ENCODE peak calls at places on chromosomes 7 and 10, in ten cellular contexts. D is A172; E is stromal cell of bone marrow; L is endodermal cell; F is CD4-positive, alpha-beta T cell; S is neural crest cell; Y is Peyer's patch; U is amniotic stem cell; R is heart left ventricle; A is stimulated activated CD4-positive, alpha-beta T cell treated with anti-CD3 and anti-CD28 coated beads, Interleukin-15, amount 100 ng/mL, for 1 hour. T is an unnamed sample.

GRCh38 chr7:18572885-18573284 is 77.3 kb downstream of the HDAC9 start:
- DNase-seq in D (no peak), E (no peak), L (no peak), F (no peak), S (no peak), Y (no peak), U (no peak), R (no peak), A (no peak), T (no peak)

GRCh38 chr7:3897430-3898385 is 596.7 kb downstream of the SDK1 start:
- DNase-seq in D (peak; percentile 46), E (peak; percentile 9), L (peak; percentile 56), F (peak; percentile 24), S (no peak), Y (peak; percentile 74), U (no peak), R (no peak), A (no peak), T (peak; percentile 34)

GRCh38 chr10:13346280-13346819 is 1.7 kb downstream of the SEPHS1 start:
- DNase-seq in D (peak; percentile 35), E (peak; percentile 61), L (no peak), F (no peak), S (no peak), Y (no peak), U (no peak), R (no peak), A (no peak), T (peak; percentile 72)

GRCh38 chr7:33707427-33707826 is 197.9 kb upstream of the BMPER start:
- DNase-seq in D (no peak), E (no peak), L (no peak), F (no peak), S (no peak), Y (no peak), U (no peak), R (no peak), A (no peak), T (peak; percentile 58)

GRCh38 chr10:133292919-133293809 is 15.5 kb downstream of the TUBGCP2 start:
- DNase-seq in D (peak; percentile 84), E (peak; percentile 56), L (no peak), F (no peak), S (no peak), Y (no peak), U (no peak), R (no peak), A (no peak), T (peak; percentile 95)

GRCh38 chr10:113753020-113753692 is 1.7 kb downstream of the PLEKHS1 start:
- DNase-seq in D (no peak), E (no peak), L (no peak), F (no peak), S (no peak), Y (peak; percentile 82), U (no peak), R (no peak), A (no peak), T (peak; percentile 28)

GRCh38 chr7:26603631-26604030 is 260.8 kb downstream of the SKAP2 start:
- DNase-seq in D (peak; percentile 88), E (no peak), L (peak; percentile 87), F (no peak), S (no peak), Y (no peak), U (no peak), R (no peak), A (no peak), T (peak; percentile 93)

GRCh38 chr10:59508296-59508695 is 145.9 kb upstream of the FAM13C start:
- DNase-seq in D (no peak), E (no peak), L (no peak), F (no peak), S (no peak), Y (peak; percentile 56), U (no peak), R (no peak), A (no peak), T (peak; percentile 25)

GRCh38 chr10:14074062-14074884 is 256.5 kb downstream of the FRMD4A start:
- DNase-seq in D (peak; percentile 94), E (peak; percentile 98), L (no peak), F (no peak), S (no peak), Y (peak; percentile 79), U (peak; percentile 99), R (peak; percentile 76), A (no peak), T (peak; percentile 100)

T was measured in RPMI7951.